ENCODE peak calls at places on chromosomes 6 and 20, in five cellular contexts. C, W, A, H and V are unnamed samples.

GRCh38 chr6:149965191-149966020 is 1.7 kb downstream of the ULBP1 start:
- DNase-seq in C (no peak), W (no peak), A (no peak), H (no peak), V (no peak)

GRCh38 chr6:169863149-169863525 is 111.7 kb downstream of the ERMARD start:
- DNase-seq in C (no peak), W (no peak), A (peak), H (peak), V (no peak)

GRCh38 chr20:32470025-32470861 is 112.1 kb downstream of the ASXL1 start:
- DNase-seq in C (peak), W (peak), A (peak), H (peak), V (no peak)

GRCh38 chr20:58014628-58015315 is 213.7 kb downstream of the ANKRD60 start:
- DNase-seq in C (no peak), W (peak), A (no peak), H (peak), V (no peak)

GRCh38 chr6:160357088-160357487 is 8.9 kb downstream of the SLC22A3 start:
- DNase-seq in C (no peak), W (no peak), A (no peak), H (no peak), V (no peak)

GRCh38 chr6:121539537-121539936 is 104.1 kb downstream of the GJA1 start:
- DNase-seq in C (no peak), W (no peak), A (no peak), H (no peak), V (no peak)

GRCh38 chr6:137764464-137764863 is 102.6 kb upstream of the TNFAIP3 start:
- DNase-seq in C (no peak), W (peak), A (no peak), H (no peak), V (no peak)

GRCh38 chr20:22617160-22617559 is 32.8 kb upstream of the FOXA2 start:
- DNase-seq in C (no peak), W (peak), A (no peak), H (no peak), V (no peak)

GRCh38 chr6:96787846-96788580 is 49.3 kb downstream of the GPR63 start:
- DNase-seq in C (no peak), W (no peak), A (no peak), H (no peak), V (no peak)

GRCh38 chr20:45426621-45427020 is 10.7 kb downstream of the PIGT start:
- DNase-seq in C (no peak), W (no peak), A (no peak), H (no peak), V (no peak)

GRCh38 chr6:36350681-36351091 is 14.0 kb upstream of the BNIP5 start:
- DNase-seq in C (no peak), W (peak), A (no peak), H (no peak), V (no peak)

GRCh38 chr6:120493483-120493882 is 840.8 kb downstream of the TBC1D32 start:
- DNase-seq in C (no peak), W (no peak), A (no peak), H (no peak), V (no peak)

GRCh38 chr6:166097914-166098522 is 69.6 kb downstream of the TBXT start:
- DNase-seq in C (peak), W (peak), A (peak), H (peak), V (peak)

GRCh38 chr6:45310118-45310788 is 17.9 kb upstream of the RUNX2 start:
- DNase-seq in C (no peak), W (no peak), A (no peak), H (no peak), V (no peak)

GRCh38 chr6:125711013-125711675 is 38.3 kb upstream of the HEY2 start:
- DNase-seq in C (no peak), W (no peak), A (no peak), H (no peak), V (no peak)

DNA sequence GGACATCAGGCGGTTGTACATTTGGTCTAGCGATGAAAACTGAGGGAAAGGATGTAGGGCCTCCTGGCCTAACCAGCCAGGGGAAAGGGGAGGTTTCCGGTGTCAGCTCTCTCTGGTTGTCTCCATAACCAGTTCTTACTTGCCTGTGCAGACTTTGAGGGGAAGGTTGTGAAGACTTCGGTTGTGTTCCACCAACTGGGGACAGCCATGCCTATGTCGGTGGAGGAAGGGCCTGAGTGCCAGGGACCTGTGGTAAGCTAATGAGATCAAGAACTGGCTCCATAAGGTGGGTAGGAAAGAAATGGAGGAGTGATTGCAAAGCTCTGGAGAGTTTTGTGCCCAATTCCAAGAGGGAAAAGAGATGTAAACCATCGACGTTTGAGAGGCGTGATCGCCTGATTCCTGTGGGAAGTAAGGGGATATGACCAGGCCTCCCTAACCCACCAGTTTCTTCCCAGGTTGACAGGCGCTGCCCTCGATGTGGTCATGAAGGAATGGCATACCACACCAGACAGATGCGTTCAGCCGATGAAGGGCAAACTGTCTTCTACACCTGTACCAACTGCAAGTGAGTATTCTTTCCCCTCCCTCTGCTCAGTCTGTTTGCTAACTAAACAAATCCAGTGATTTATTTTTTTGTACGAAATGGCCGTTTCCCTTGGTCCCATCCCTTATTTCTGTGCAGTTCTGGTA is 847 bp downstream of the POLR1H start:
- DNase-seq in C (no peak), W (peak), A (no peak), H (no peak), V (peak)
- H3K27ac ChIP-seq in C (peak), W (peak), A (peak), H (peak), V (peak)

DNA sequence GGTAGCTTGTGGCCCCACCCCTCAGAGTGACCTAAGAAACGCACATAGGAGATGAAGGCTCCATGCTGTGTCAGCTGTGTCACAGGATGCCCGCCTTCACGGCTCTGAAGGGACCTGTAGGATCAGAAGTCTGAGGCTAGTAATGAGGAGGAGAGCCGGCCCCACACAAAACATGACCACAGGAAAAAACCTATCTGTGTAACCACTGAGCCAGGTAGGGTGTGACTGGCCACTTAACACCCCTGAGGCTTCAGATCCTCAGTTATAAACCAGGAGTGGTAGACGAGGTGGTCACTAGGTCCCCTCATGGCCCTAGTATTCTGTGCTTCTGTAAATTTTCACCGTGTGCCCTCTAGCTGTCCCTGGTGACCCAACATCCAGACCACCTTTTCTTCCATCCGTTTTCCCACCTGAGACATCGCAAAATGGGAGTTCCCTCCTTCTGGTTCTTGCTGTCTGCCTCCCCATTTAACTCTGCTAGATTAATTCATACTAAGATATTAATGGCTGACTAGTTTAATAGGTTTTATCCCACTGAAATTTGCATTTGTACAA is 52.8 kb downstream of the TBC1D7 start:
- DNase-seq in C (no peak), W (no peak), A (no peak), H (no peak), V (no peak)
- H3K27ac ChIP-seq in C (no peak), W (no peak), A (no peak), H (no peak), V (no peak)

GRCh38 chr6:107803957-107804356 is 20.2 kb downstream of the SCML4 start:
- DNase-seq in C (no peak), W (no peak), A (no peak), H (no peak), V (no peak)
- H3K27ac ChIP-seq in C (no peak), W (no peak), A (no peak), H (no peak), V (no peak)

DNA sequence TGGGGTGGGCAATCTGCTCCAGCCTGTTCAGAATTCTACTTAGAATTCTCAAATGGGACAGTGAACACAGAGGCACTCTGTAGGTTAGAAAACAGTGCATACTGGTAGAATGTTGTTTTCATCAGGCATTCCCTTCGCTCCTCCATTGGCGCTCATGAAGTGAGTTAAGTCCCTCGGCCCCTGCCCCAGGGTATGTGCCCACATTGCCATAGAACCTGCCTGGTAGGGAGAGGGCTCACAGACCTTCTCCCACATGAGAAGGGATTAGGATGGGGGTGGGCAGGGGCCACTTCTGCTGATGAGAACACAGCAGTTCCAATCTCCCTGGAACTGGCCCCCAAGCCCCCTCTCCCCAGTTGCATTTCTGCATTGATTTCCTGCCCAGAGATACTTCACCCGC is 112.4 kb downstream of the LY86 start:
- DNase-seq in C (no peak), W (no peak), A (no peak), H (no peak), V (no peak)
- H3K27ac ChIP-seq in C (no peak), W (no peak), A (no peak), H (no peak), V (no peak)